ENCODE peak calls at places on chromosome 1, in eight cellular contexts. One of them, this sample, is unnamed.

GRCh38 chr1:31551206-31551605 is 25.1 kb upstream of the TINAGL1 start:
- DNase-seq in naive B cell: no peak
- DNase-seq in GDM1: no peak
- DNase-seq in stimulated activated CD4-positive, alpha-beta T cell treated with anti-CD3 and anti-CD28 coated beads, Interleukin-1b, Interleukin-23, amount 100 ng/mL, for 4 hours: no peak
- DNase-seq in fibroblast of lung: no peak
- DNase-seq in HCEC 1CT: no peak
- DNase-seq in memory B cell: no peak
- DNase-seq in pulmonary artery endothelial cell: no peak
- DNase-seq in this sample: no peak

GRCh38 chr1:84715620-84716019 is 25.4 kb upstream of the SSX2IP start:
- DNase-seq in naive B cell: no peak
- DNase-seq in GDM1: no peak
- DNase-seq in stimulated activated CD4-positive, alpha-beta T cell treated with anti-CD3 and anti-CD28 coated beads, Interleukin-1b, Interleukin-23, amount 100 ng/mL, for 4 hours: no peak
- DNase-seq in fibroblast of lung: no peak
- DNase-seq in HCEC 1CT: no peak
- DNase-seq in memory B cell: no peak
- DNase-seq in pulmonary artery endothelial cell: no peak
- DNase-seq in this sample: no peak

GRCh38 chr1:90732136-90732535 is 15.0 kb upstream of the BARHL2 start:
- DNase-seq in naive B cell: no peak
- DNase-seq in GDM1: no peak
- DNase-seq in stimulated activated CD4-positive, alpha-beta T cell treated with anti-CD3 and anti-CD28 coated beads, Interleukin-1b, Interleukin-23, amount 100 ng/mL, for 4 hours: no peak
- DNase-seq in fibroblast of lung: no peak
- DNase-seq in HCEC 1CT: no peak
- DNase-seq in memory B cell: no peak
- DNase-seq in pulmonary artery endothelial cell: no peak
- DNase-seq in this sample: no peak

GRCh38 chr1:206797534-206798383 is 25.5 kb upstream of the IL10 start:
- DNase-seq in naive B cell: no peak
- DNase-seq in GDM1: no peak
- DNase-seq in stimulated activated CD4-positive, alpha-beta T cell treated with anti-CD3 and anti-CD28 coated beads, Interleukin-1b, Interleukin-23, amount 100 ng/mL, for 4 hours: no peak
- DNase-seq in fibroblast of lung: no peak
- DNase-seq in HCEC 1CT: no peak
- DNase-seq in memory B cell: no peak
- DNase-seq in pulmonary artery endothelial cell: no peak
- DNase-seq in this sample: no peak

GRCh38 chr1:62367005-62367547 is 47.8 kb upstream of the KANK4 start:
- DNase-seq in naive B cell: no peak
- DNase-seq in GDM1: no peak
- DNase-seq in stimulated activated CD4-positive, alpha-beta T cell treated with anti-CD3 and anti-CD28 coated beads, Interleukin-1b, Interleukin-23, amount 100 ng/mL, for 4 hours: no peak
- DNase-seq in fibroblast of lung: peak; percentile 24
- DNase-seq in HCEC 1CT: no peak
- DNase-seq in memory B cell: no peak
- DNase-seq in pulmonary artery endothelial cell: no peak
- DNase-seq in this sample: no peak

GRCh38 chr1:151976015-151976343 is 17.7 kb downstream of the S100A10 start:
- DNase-seq in naive B cell: no peak
- DNase-seq in GDM1: no peak
- DNase-seq in stimulated activated CD4-positive, alpha-beta T cell treated with anti-CD3 and anti-CD28 coated beads, Interleukin-1b, Interleukin-23, amount 100 ng/mL, for 4 hours: no peak
- DNase-seq in fibroblast of lung: no peak
- DNase-seq in HCEC 1CT: no peak
- DNase-seq in memory B cell: no peak
- DNase-seq in pulmonary artery endothelial cell: no peak
- DNase-seq in this sample: no peak

GRCh38 chr1:21937372-21938121 is 437 bp upstream of the HSPG2 start:
- DNase-seq in naive B cell: peak; percentile 63
- DNase-seq in GDM1: peak; percentile 84
- DNase-seq in stimulated activated CD4-positive, alpha-beta T cell treated with anti-CD3 and anti-CD28 coated beads, Interleukin-1b, Interleukin-23, amount 100 ng/mL, for 4 hours: peak; percentile 69
- DNase-seq in fibroblast of lung: peak; percentile 79
- DNase-seq in HCEC 1CT: peak; percentile 80
- DNase-seq in memory B cell: peak; percentile 68
- DNase-seq in pulmonary artery endothelial cell: peak; percentile 69
- DNase-seq in this sample: peak; percentile 75

GRCh38 chr1:14810631-14811325 is 212.3 kb downstream of the KAZN start:
- DNase-seq in naive B cell: no peak
- DNase-seq in GDM1: peak; percentile 36
- DNase-seq in stimulated activated CD4-positive, alpha-beta T cell treated with anti-CD3 and anti-CD28 coated beads, Interleukin-1b, Interleukin-23, amount 100 ng/mL, for 4 hours: no peak
- DNase-seq in fibroblast of lung: no peak
- DNase-seq in HCEC 1CT: no peak
- DNase-seq in memory B cell: no peak
- DNase-seq in pulmonary artery endothelial cell: no peak
- DNase-seq in this sample: no peak

GRCh38 chr1:1756661-1757421 is 21.4 kb downstream of the NADK start:
- DNase-seq in naive B cell: no peak
- DNase-seq in GDM1: no peak
- DNase-seq in stimulated activated CD4-positive, alpha-beta T cell treated with anti-CD3 and anti-CD28 coated beads, Interleukin-1b, Interleukin-23, amount 100 ng/mL, for 4 hours: no peak
- DNase-seq in fibroblast of lung: no peak
- DNase-seq in HCEC 1CT: no peak
- DNase-seq in memory B cell: no peak
- DNase-seq in pulmonary artery endothelial cell: no peak
- DNase-seq in this sample: no peak